ENCODE peak calls at places on chromosome 13, in six cellular contexts. One of them, this sample, is unnamed.

GRCh38 chr13:46079770-46080169 is 25.1 kb downstream of the CPB2 start:
- DNase-seq in thoracic aorta: no peak
- DNase-seq in astrocyte of the spinal cord: no peak
- DNase-seq in HFFc6: no peak
- DNase-seq in AG04450: no peak
- DNase-seq in retinal pigment epithelial cell: no peak
- DNase-seq in this sample: no peak

GRCh38 chr13:101406787-101407186 is 9.5 kb downstream of the NALCN start:
- DNase-seq in astrocyte of the spinal cord: no peak
- DNase-seq in retinal pigment epithelial cell: no peak
- DNase-seq in thoracic aorta: no peak
- DNase-seq in HFFc6: no peak
- DNase-seq in AG04450: no peak
- DNase-seq in this sample: peak; percentile 27

GRCh38 chr13:29255567-29255966 is 339.9 kb downstream of the SLC7A1 start:
- DNase-seq in thoracic aorta: no peak
- DNase-seq in astrocyte of the spinal cord: no peak
- DNase-seq in retinal pigment epithelial cell: no peak
- DNase-seq in HFFc6: no peak
- DNase-seq in AG04450: no peak
- DNase-seq in this sample: no peak

GRCh38 chr13:39567569-39567968 is 35.4 kb downstream of the LHFPL6 start:
- DNase-seq in astrocyte of the spinal cord: no peak
- DNase-seq in AG04450: no peak
- DNase-seq in retinal pigment epithelial cell: no peak
- DNase-seq in thoracic aorta: no peak
- DNase-seq in HFFc6: no peak
- DNase-seq in this sample: no peak

GRCh38 chr13:106597190-106597589 is 29.3 kb upstream of the ARGLU1 start:
- DNase-seq in retinal pigment epithelial cell: no peak
- DNase-seq in astrocyte of the spinal cord: no peak
- DNase-seq in HFFc6: no peak
- DNase-seq in thoracic aorta: no peak
- DNase-seq in AG04450: no peak
- DNase-seq in this sample: peak; percentile 31

GRCh38 chr13:75641026-75641425 is 4.9 kb downstream of the LMO7 start:
- DNase-seq in AG04450: no peak
- DNase-seq in thoracic aorta: no peak
- DNase-seq in HFFc6: no peak
- DNase-seq in astrocyte of the spinal cord: no peak
- DNase-seq in retinal pigment epithelial cell: no peak
- DNase-seq in this sample: no peak

GRCh38 chr13:51004918-51005460 is 95.4 kb downstream of the RNASEH2B start:
- DNase-seq in astrocyte of the spinal cord: no peak
- DNase-seq in HFFc6: no peak
- DNase-seq in thoracic aorta: no peak
- DNase-seq in AG04450: no peak
- DNase-seq in retinal pigment epithelial cell: no peak
- DNase-seq in this sample: no peak

GRCh38 chr13:33175991-33176390 is 109.6 kb downstream of the STARD13 start:
- DNase-seq in HFFc6: no peak
- DNase-seq in AG04450: no peak
- DNase-seq in retinal pigment epithelial cell: no peak
- DNase-seq in astrocyte of the spinal cord: no peak
- DNase-seq in thoracic aorta: no peak
- DNase-seq in this sample: no peak

GRCh38 chr13:89827552-89827951 is 1519.9 kb upstream of the MIR17HG start:
- DNase-seq in HFFc6: no peak
- DNase-seq in astrocyte of the spinal cord: no peak
- DNase-seq in thoracic aorta: no peak
- DNase-seq in AG04450: no peak
- DNase-seq in retinal pigment epithelial cell: no peak
- DNase-seq in this sample: no peak

DNA sequence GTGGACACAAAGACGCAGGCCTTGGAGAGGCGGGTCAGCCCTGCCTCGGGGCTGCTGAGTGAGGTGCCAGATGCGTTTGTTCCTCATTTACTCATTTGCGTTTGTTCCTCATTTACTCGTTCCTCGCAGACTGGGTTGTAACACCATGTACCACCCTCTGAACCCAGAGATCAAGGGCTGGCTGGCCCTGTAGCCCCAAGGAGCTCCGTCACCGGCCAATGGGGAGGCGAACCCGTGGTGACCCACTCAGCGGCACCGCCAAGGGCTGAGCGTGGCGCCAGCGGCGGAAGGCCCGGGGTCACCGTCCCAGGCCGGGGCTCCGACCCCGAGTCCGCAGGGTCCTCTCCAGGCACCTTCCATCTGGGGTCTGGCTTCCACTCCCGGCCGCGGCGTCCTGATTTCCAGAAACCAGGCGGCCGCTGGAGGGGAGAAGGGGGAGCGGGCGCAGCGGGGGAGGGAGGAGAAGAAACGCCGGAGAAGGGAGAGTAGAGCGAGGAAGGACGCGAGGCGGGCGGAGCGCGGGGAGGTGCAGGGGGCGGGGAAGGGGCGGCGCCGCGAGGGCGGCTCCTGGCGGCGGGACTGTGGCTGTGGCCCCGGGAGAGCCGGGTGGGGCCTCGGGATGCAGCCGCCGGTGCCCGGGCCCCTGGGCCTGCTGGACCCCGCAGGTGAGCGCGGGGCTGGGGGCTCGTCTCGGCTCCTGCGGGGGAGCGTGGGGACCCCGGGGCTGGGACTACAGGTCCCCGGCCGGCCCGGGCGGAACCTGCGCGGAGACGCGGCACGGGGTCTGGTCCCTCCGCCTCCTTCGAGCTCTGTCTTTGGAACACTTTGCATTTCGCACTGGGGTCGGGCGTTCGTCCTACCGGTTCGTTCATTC is at the start of gene TMEM255B:
- DNase-seq in AG04450: peak; percentile 15
- DNase-seq in retinal pigment epithelial cell: peak; percentile 28
- DNase-seq in HFFc6: peak; percentile 35
- DNase-seq in astrocyte of the spinal cord: peak; percentile 55
- DNase-seq in thoracic aorta: peak; percentile 49
- DNase-seq in this sample: peak; percentile 58
- TF ChIP-seq CTCF in AG04450: no peak
- TF ChIP-seq CTCF in retinal pigment epithelial cell: peak; percentile 23
- TF ChIP-seq CTCF in HFFc6: peak; percentile 72
- TF ChIP-seq CTCF in astrocyte of the spinal cord: peak; percentile 14
- TF ChIP-seq CTCF in thoracic aorta: peak; percentile 46
- TF ChIP-seq CTCF in this sample: no peak

DNA sequence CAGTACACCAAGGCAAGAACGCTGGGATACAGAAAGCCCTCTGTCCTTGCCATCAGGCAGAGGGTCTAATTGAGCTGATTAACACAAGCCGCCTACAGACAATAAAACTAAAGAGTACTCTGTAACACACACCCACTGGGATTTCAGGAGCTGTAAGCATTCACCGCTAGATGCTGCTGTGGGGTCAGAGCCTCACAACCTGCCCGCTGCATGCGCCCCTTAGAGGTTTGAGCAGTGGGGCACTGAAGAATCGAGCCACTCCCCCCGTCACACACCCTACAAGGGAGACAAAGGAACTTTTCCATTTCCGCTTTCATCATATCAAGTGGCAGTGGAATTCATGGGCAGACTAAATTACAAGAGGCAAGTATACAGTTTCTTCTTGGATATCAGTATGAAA is 1080.6 kb downstream of the PCDH17 start:
- DNase-seq in astrocyte of the spinal cord: no peak
- DNase-seq in retinal pigment epithelial cell: no peak
- DNase-seq in AG04450: no peak
- DNase-seq in HFFc6: no peak
- DNase-seq in thoracic aorta: no peak
- DNase-seq in this sample: no peak
- TF ChIP-seq CTCF in astrocyte of the spinal cord: no peak
- TF ChIP-seq CTCF in retinal pigment epithelial cell: peak; percentile 40
- TF ChIP-seq CTCF in AG04450: no peak
- TF ChIP-seq CTCF in HFFc6: no peak
- TF ChIP-seq CTCF in thoracic aorta: no peak
- TF ChIP-seq CTCF in this sample: no peak

DNA sequence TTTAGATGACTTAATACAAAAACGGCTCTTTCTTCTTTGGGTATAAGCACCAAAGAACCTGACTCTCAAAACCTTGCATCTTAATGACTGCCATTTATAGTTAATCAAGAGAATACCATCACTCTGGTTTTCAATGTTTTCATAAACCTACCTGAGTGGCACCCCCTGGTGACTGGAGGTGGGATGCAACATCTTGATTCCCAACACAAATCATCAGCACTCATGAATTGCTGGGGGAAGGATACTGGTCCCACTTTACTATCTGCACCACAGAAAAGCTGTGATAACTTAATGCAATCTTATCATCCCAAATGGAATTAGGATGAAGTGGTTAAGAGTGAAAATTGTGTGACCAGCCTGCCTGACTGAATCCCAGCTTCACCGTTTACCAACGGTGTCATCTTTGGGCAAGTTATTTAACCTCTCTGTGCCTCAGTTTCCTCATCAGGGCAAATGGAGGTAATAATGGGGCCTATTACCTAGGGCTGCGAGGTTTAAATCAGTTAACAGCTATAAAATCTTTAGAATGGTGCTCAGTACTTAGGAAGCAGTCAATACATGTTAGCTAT is 366.4 kb downstream of the KLF12 start:
- DNase-seq in AG04450: no peak
- DNase-seq in astrocyte of the spinal cord: no peak
- DNase-seq in HFFc6: peak; percentile 11
- DNase-seq in retinal pigment epithelial cell: peak; percentile 10
- DNase-seq in thoracic aorta: no peak
- DNase-seq in this sample: no peak
- TF ChIP-seq CTCF in AG04450: peak; percentile 58
- TF ChIP-seq CTCF in astrocyte of the spinal cord: peak; percentile 38
- TF ChIP-seq CTCF in HFFc6: peak; percentile 68
- TF ChIP-seq CTCF in retinal pigment epithelial cell: peak; percentile 62
- TF ChIP-seq CTCF in thoracic aorta: peak; percentile 16
- TF ChIP-seq CTCF in this sample: peak; percentile 32

GRCh38 chr13:31234729-31235128 is 35.0 kb downstream of the B3GLCT start:
- DNase-seq in astrocyte of the spinal cord: no peak
- DNase-seq in thoracic aorta: no peak
- DNase-seq in HFFc6: no peak
- DNase-seq in retinal pigment epithelial cell: no peak
- DNase-seq in AG04450: no peak
- DNase-seq in this sample: no peak
- TF ChIP-seq CTCF in astrocyte of the spinal cord: peak; percentile 52
- TF ChIP-seq CTCF in thoracic aorta: no peak
- TF ChIP-seq CTCF in HFFc6: peak; percentile 62
- TF ChIP-seq CTCF in retinal pigment epithelial cell: peak; percentile 43
- TF ChIP-seq CTCF in AG04450: peak; percentile 44
- TF ChIP-seq CTCF in this sample: peak; percentile 44

DNA sequence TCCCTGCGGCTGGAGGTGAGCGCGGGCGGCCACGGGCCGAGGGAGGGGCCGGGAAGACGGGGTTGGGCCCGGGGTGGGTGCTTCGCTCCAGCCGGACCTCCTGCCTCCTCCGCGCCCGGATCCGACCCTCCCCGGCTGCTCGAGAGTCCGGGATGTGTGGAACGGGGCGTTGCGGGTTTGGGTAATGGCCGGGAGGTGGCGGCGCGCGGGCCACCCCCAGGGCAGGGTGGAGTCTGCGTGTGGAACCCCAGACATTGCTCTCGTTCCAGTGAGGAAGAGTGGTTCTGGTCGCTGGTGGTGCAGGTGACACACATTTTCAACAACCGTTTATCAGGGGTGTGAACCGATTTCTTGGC is 38.8 kb downstream of the ARHGEF7 start:
- DNase-seq in thoracic aorta: no peak
- DNase-seq in HFFc6: no peak
- DNase-seq in retinal pigment epithelial cell: peak; percentile 4
- DNase-seq in AG04450: no peak
- DNase-seq in astrocyte of the spinal cord: no peak
- DNase-seq in this sample: peak; percentile 35
- TF ChIP-seq CTCF in thoracic aorta: peak; percentile 21
- TF ChIP-seq CTCF in HFFc6: peak; percentile 43
- TF ChIP-seq CTCF in retinal pigment epithelial cell: peak; percentile 39
- TF ChIP-seq CTCF in AG04450: peak; percentile 35
- TF ChIP-seq CTCF in astrocyte of the spinal cord: no peak
- TF ChIP-seq CTCF in this sample: peak; percentile 11

GRCh38 chr13:31476266-31476665 is 263.1 kb upstream of the RXFP2 start:
- DNase-seq in thoracic aorta: no peak
- DNase-seq in AG04450: peak; percentile 48
- DNase-seq in astrocyte of the spinal cord: peak; percentile 79
- DNase-seq in HFFc6: peak; percentile 33
- DNase-seq in retinal pigment epithelial cell: peak; percentile 2
- DNase-seq in this sample: peak; percentile 65

GRCh38 chr13:31477961-31478360 is 261.4 kb upstream of the RXFP2 start:
- DNase-seq in retinal pigment epithelial cell: no peak
- DNase-seq in astrocyte of the spinal cord: peak; percentile 78
- DNase-seq in AG04450: no peak
- DNase-seq in HFFc6: peak; percentile 7
- DNase-seq in thoracic aorta: no peak
- DNase-seq in this sample: peak; percentile 79

DNA sequence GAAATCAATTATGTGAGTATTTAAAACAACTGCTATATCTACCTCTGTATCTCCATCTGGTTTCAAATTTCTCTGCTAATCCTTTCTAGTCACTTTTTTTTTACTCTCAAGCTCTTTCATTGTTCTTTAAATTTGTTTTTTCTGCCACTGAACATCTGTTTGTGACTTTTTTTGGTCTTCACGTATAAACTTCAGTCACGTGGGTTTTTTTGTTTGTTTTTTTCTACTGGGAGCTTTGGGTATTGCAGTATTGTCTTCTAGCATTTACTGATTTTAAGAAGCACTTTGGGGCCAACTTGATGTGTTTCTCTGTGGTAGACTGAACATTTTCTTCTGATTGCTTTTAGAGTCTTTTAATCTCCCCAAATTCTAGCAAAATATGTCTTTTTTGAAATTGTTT is 262.6 kb upstream of the RXFP2 start:
- DNase-seq in astrocyte of the spinal cord: peak; percentile 27
- DNase-seq in thoracic aorta: no peak
- DNase-seq in AG04450: no peak
- DNase-seq in HFFc6: no peak
- DNase-seq in retinal pigment epithelial cell: no peak
- DNase-seq in this sample: no peak
- TF ChIP-seq CTCF in astrocyte of the spinal cord: no peak
- TF ChIP-seq CTCF in thoracic aorta: no peak
- TF ChIP-seq CTCF in AG04450: no peak
- TF ChIP-seq CTCF in HFFc6: peak; percentile 42
- TF ChIP-seq CTCF in retinal pigment epithelial cell: no peak
- TF ChIP-seq CTCF in this sample: peak; percentile 15

DNA sequence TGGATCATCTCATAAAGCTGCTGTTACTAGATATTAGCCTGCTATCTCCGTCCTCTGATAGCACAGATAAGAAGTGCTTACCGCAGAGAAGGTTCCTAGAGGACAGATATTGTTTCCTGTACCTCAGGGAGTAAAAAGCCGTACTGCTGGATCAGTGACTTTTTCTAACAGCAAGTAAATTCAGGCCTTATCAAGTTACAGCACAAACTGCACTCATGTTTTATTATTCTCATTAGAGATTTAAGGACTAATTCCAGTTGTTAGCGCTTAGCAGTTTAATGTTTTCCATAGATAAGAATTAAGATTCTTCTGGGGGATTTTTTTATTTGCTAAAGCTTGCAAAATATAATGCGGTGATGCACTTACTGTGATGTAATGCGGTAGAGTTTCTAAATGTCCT is 119.0 kb upstream of the OBI1 start:
- DNase-seq in AG04450: no peak
- DNase-seq in astrocyte of the spinal cord: no peak
- DNase-seq in HFFc6: no peak
- DNase-seq in thoracic aorta: no peak
- DNase-seq in retinal pigment epithelial cell: no peak
- DNase-seq in this sample: no peak
- TF ChIP-seq CTCF in AG04450: no peak
- TF ChIP-seq CTCF in astrocyte of the spinal cord: no peak
- TF ChIP-seq CTCF in HFFc6: no peak
- TF ChIP-seq CTCF in thoracic aorta: no peak
- TF ChIP-seq CTCF in retinal pigment epithelial cell: no peak
- TF ChIP-seq CTCF in this sample: no peak

GRCh38 chr13:77218274-77218673 is 108.6 kb downstream of the MYCBP2 start:
- DNase-seq in astrocyte of the spinal cord: no peak
- DNase-seq in thoracic aorta: no peak
- DNase-seq in HFFc6: no peak
- DNase-seq in AG04450: no peak
- DNase-seq in retinal pigment epithelial cell: no peak
- DNase-seq in this sample: no peak
- TF ChIP-seq CTCF in astrocyte of the spinal cord: no peak
- TF ChIP-seq CTCF in thoracic aorta: no peak
- TF ChIP-seq CTCF in HFFc6: no peak
- TF ChIP-seq CTCF in AG04450: no peak
- TF ChIP-seq CTCF in retinal pigment epithelial cell: no peak
- TF ChIP-seq CTCF in this sample: no peak

This sample was measured in AG10803.